ENCODE peak calls at places on chromosomes 3 and 15, in five cellular contexts. N is M059J, J is NCI-H1694, V is aorta, I is osteocyte. R is an unnamed sample.

GRCh38 chr3:133492159-133492860 is 81.2 kb upstream of the CDV3 start:
- DNase-seq in N (no peak), J (no peak), V (no peak), I (no peak), R (no peak)

GRCh38 chr15:56758770-56759449 is 25.6 kb upstream of the ZNF280D start:
- DNase-seq in N (peak), J (no peak), V (no peak), I (no peak), R (peak)

GRCh38 chr3:184688251-184688851 is 23.5 kb downstream of the MAGEF1 start:
- DNase-seq in N (peak), J (no peak), V (peak), I (no peak), R (no peak)

GRCh38 chr15:58228708-58229107 is 90.5 kb downstream of the AQP9 start:
- DNase-seq in N (peak), J (no peak), V (no peak), I (no peak), R (no peak)

GRCh38 chr3:43686700-43687498 is 3.8 kb upstream of the ABHD5 start:
- DNase-seq in N (no peak), J (no peak), V (no peak), I (no peak), R (peak)

GRCh38 chr3:80770106-80771079 is 991.1 kb downstream of the GBE1 start:
- DNase-seq in N (no peak), J (no peak), V (no peak), I (no peak), R (peak)

GRCh38 chr3:151468284-151468917 is 7.5 kb upstream of the IGSF10 start:
- DNase-seq in N (peak), J (peak), V (no peak), I (no peak), R (peak)

GRCh38 chr3:188421836-188422540 is 268.0 kb downstream of the LPP start:
- DNase-seq in N (no peak), J (no peak), V (no peak), I (no peak), R (no peak)

GRCh38 chr15:73323374-73323955 is 45.3 kb downstream of the HCN4 start:
- DNase-seq in N (no peak), J (no peak), V (peak), I (no peak), R (no peak)

GRCh38 chr15:36414670-36415069 is 164.8 kb upstream of the CDIN1 start:
- DNase-seq in N (peak), J (no peak), V (no peak), I (no peak), R (no peak)

GRCh38 chr3:117708601-117709000 is 999.0 kb downstream of the TUSC7 start:
- DNase-seq in N (peak), J (no peak), V (no peak), I (no peak), R (no peak)

GRCh38 chr3:171186383-171186782 is 159.9 kb upstream of the SLC2A2 start:
- DNase-seq in N (no peak), J (no peak), V (no peak), I (no peak), R (no peak)